ENCODE peak calls at places on chromosomes 7 and 10, in seven cellular contexts. One of them, this sample, is unnamed.

GRCh38 chr7:33076737-33077136 is 14.2 kb upstream of the NT5C3A start:
- DNase-seq in CD8-positive, alpha-beta memory T cell: no peak
- DNase-seq in activated naive CD8-positive, alpha-beta T cell treated with anti-CD3 and anti-CD28 coated beads, Interleukin-2, amount 50 U/mL, for 16 hours: no peak
- DNase-seq in AG08395: no peak
- DNase-seq in LHCN-M2: no peak
- DNase-seq in hippocampal formation: no peak
- DNase-seq in T47D: no peak
- DNase-seq in this sample: no peak

GRCh38 chr7:52586704-52587103 is 448.7 kb upstream of the POM121L12 start:
- DNase-seq in LHCN-M2: no peak
- DNase-seq in CD8-positive, alpha-beta memory T cell: no peak
- DNase-seq in activated naive CD8-positive, alpha-beta T cell treated with anti-CD3 and anti-CD28 coated beads, Interleukin-2, amount 50 U/mL, for 16 hours: no peak
- DNase-seq in T47D: no peak
- DNase-seq in hippocampal formation: no peak
- DNase-seq in AG08395: no peak
- DNase-seq in this sample: no peak

GRCh38 chr7:90933984-90934383 is 330.2 kb upstream of the FZD1 start:
- DNase-seq in LHCN-M2: no peak
- DNase-seq in activated naive CD8-positive, alpha-beta T cell treated with anti-CD3 and anti-CD28 coated beads, Interleukin-2, amount 50 U/mL, for 16 hours: no peak
- DNase-seq in hippocampal formation: no peak
- DNase-seq in T47D: no peak
- DNase-seq in AG08395: no peak
- DNase-seq in CD8-positive, alpha-beta memory T cell: no peak
- DNase-seq in this sample: no peak

GRCh38 chr10:62019013-62019684 is 117.7 kb downstream of the ARID5B start:
- DNase-seq in hippocampal formation: no peak
- DNase-seq in CD8-positive, alpha-beta memory T cell: no peak
- DNase-seq in activated naive CD8-positive, alpha-beta T cell treated with anti-CD3 and anti-CD28 coated beads, Interleukin-2, amount 50 U/mL, for 16 hours: no peak
- DNase-seq in LHCN-M2: no peak
- DNase-seq in T47D: no peak
- DNase-seq in AG08395: no peak
- DNase-seq in this sample: no peak

GRCh38 chr7:139058963-139059362 is 23.1 kb upstream of the ZC3HAV1L start:
- DNase-seq in CD8-positive, alpha-beta memory T cell: no peak
- DNase-seq in LHCN-M2: no peak
- DNase-seq in AG08395: peak; percentile 52
- DNase-seq in T47D: no peak
- DNase-seq in hippocampal formation: no peak
- DNase-seq in activated naive CD8-positive, alpha-beta T cell treated with anti-CD3 and anti-CD28 coated beads, Interleukin-2, amount 50 U/mL, for 16 hours: no peak
- DNase-seq in this sample: no peak

GRCh38 chr7:122638459-122638858 is 60.5 kb downstream of the RNF133 start:
- DNase-seq in CD8-positive, alpha-beta memory T cell: no peak
- DNase-seq in LHCN-M2: no peak
- DNase-seq in T47D: no peak
- DNase-seq in AG08395: no peak
- DNase-seq in activated naive CD8-positive, alpha-beta T cell treated with anti-CD3 and anti-CD28 coated beads, Interleukin-2, amount 50 U/mL, for 16 hours: no peak
- DNase-seq in hippocampal formation: no peak
- DNase-seq in this sample: no peak

GRCh38 chr10:49596493-49596809 is 13.7 kb upstream of the SLC18A3 start:
- DNase-seq in hippocampal formation: no peak
- DNase-seq in activated naive CD8-positive, alpha-beta T cell treated with anti-CD3 and anti-CD28 coated beads, Interleukin-2, amount 50 U/mL, for 16 hours: no peak
- DNase-seq in CD8-positive, alpha-beta memory T cell: no peak
- DNase-seq in T47D: no peak
- DNase-seq in LHCN-M2: no peak
- DNase-seq in AG08395: no peak
- DNase-seq in this sample: no peak

GRCh38 chr7:154743211-154743610 is 259.7 kb downstream of the PAXIP1 start:
- DNase-seq in CD8-positive, alpha-beta memory T cell: no peak
- DNase-seq in AG08395: no peak
- DNase-seq in T47D: no peak
- DNase-seq in hippocampal formation: peak; percentile 22
- DNase-seq in LHCN-M2: no peak
- DNase-seq in activated naive CD8-positive, alpha-beta T cell treated with anti-CD3 and anti-CD28 coated beads, Interleukin-2, amount 50 U/mL, for 16 hours: no peak
- DNase-seq in this sample: no peak

GRCh38 chr7:2660359-2661095 is 27.5 kb upstream of the AMZ1 start:
- DNase-seq in CD8-positive, alpha-beta memory T cell: no peak
- DNase-seq in T47D: no peak
- DNase-seq in activated naive CD8-positive, alpha-beta T cell treated with anti-CD3 and anti-CD28 coated beads, Interleukin-2, amount 50 U/mL, for 16 hours: no peak
- DNase-seq in AG08395: no peak
- DNase-seq in LHCN-M2: no peak
- DNase-seq in hippocampal formation: no peak
- DNase-seq in this sample: no peak

GRCh38 chr7:12091164-12091563 is 119.9 kb upstream of the TMEM106B start:
- DNase-seq in CD8-positive, alpha-beta memory T cell: no peak
- DNase-seq in activated naive CD8-positive, alpha-beta T cell treated with anti-CD3 and anti-CD28 coated beads, Interleukin-2, amount 50 U/mL, for 16 hours: no peak
- DNase-seq in T47D: peak; percentile 80
- DNase-seq in LHCN-M2: no peak
- DNase-seq in AG08395: no peak
- DNase-seq in hippocampal formation: no peak
- DNase-seq in this sample: no peak

GRCh38 chr7:36967387-36967786 is 243.1 kb upstream of the AOAH start:
- DNase-seq in T47D: peak; percentile 86
- DNase-seq in LHCN-M2: peak; percentile 63
- DNase-seq in AG08395: peak; percentile 77
- DNase-seq in CD8-positive, alpha-beta memory T cell: no peak
- DNase-seq in activated naive CD8-positive, alpha-beta T cell treated with anti-CD3 and anti-CD28 coated beads, Interleukin-2, amount 50 U/mL, for 16 hours: no peak
- DNase-seq in hippocampal formation: peak; percentile 25
- DNase-seq in this sample: no peak

GRCh38 chr7:1720325-1720724 is 50.2 kb downstream of the ELFN1 start:
- DNase-seq in AG08395: no peak
- DNase-seq in hippocampal formation: no peak
- DNase-seq in T47D: peak; percentile 36
- DNase-seq in LHCN-M2: no peak
- DNase-seq in CD8-positive, alpha-beta memory T cell: no peak
- DNase-seq in activated naive CD8-positive, alpha-beta T cell treated with anti-CD3 and anti-CD28 coated beads, Interleukin-2, amount 50 U/mL, for 16 hours: no peak
- DNase-seq in this sample: no peak

GRCh38 chr10:23530079-23530478 is 91.2 kb downstream of the OTUD1 start:
- DNase-seq in LHCN-M2: no peak
- DNase-seq in T47D: peak; percentile 10
- DNase-seq in activated naive CD8-positive, alpha-beta T cell treated with anti-CD3 and anti-CD28 coated beads, Interleukin-2, amount 50 U/mL, for 16 hours: no peak
- DNase-seq in CD8-positive, alpha-beta memory T cell: no peak
- DNase-seq in AG08395: peak; percentile 7
- DNase-seq in hippocampal formation: no peak
- DNase-seq in this sample: no peak

GRCh38 chr7:18426564-18427226 is 68.9 kb upstream of the HDAC9 start:
- DNase-seq in hippocampal formation: no peak
- DNase-seq in AG08395: peak; percentile 43
- DNase-seq in CD8-positive, alpha-beta memory T cell: no peak
- DNase-seq in T47D: peak; percentile 36
- DNase-seq in activated naive CD8-positive, alpha-beta T cell treated with anti-CD3 and anti-CD28 coated beads, Interleukin-2, amount 50 U/mL, for 16 hours: no peak
- DNase-seq in LHCN-M2: peak; percentile 62
- DNase-seq in this sample: no peak

GRCh38 chr10:89645742-89646172 is 715 bp upstream of the PANK1 start:
- DNase-seq in AG08395: no peak
- DNase-seq in activated naive CD8-positive, alpha-beta T cell treated with anti-CD3 and anti-CD28 coated beads, Interleukin-2, amount 50 U/mL, for 16 hours: no peak
- DNase-seq in hippocampal formation: no peak
- DNase-seq in LHCN-M2: no peak
- DNase-seq in CD8-positive, alpha-beta memory T cell: no peak
- DNase-seq in T47D: no peak
- DNase-seq in this sample: no peak

GRCh38 chr10:103636996-103637395 is 143.5 kb downstream of the NEURL1 start:
- DNase-seq in AG08395: peak; percentile 41
- DNase-seq in T47D: no peak
- DNase-seq in hippocampal formation: no peak
- DNase-seq in LHCN-M2: no peak
- DNase-seq in CD8-positive, alpha-beta memory T cell: no peak
- DNase-seq in activated naive CD8-positive, alpha-beta T cell treated with anti-CD3 and anti-CD28 coated beads, Interleukin-2, amount 50 U/mL, for 16 hours: no peak
- DNase-seq in this sample: no peak